ENCODE peak calls at places on chromosomes 2 and 18, in ten cellular contexts. J is esophagus squamous epithelium, B is gastrocnemius medialis, V is heart left ventricle, S is body of pancreas, C is transverse colon, N is right lobe of liver, Z is sigmoid colon, T is ovary, L is prostate gland. Q is an unnamed sample.

GRCh38 chr18:56461151-56461550 is 177.2 kb downstream of the TXNL1 start:
- DNase-seq in V (no peak), J (no peak), T (no peak), N (no peak), L (no peak), C (no peak), B (no peak), Z (no peak), S (no peak), Q (no peak)

GRCh38 chr18:5895886-5896740 is 791 bp upstream of the TMEM200C start:
- DNase-seq in B (no peak), T (peak; percentile 65), N (peak; percentile 39), C (no peak), J (no peak), L (no peak), V (peak; percentile 22), S (peak; percentile 5), Z (peak; percentile 74), Q (peak; percentile 51)

GRCh38 chr2:165952600-165953210 is 871 bp downstream of the TTC21B start:
- DNase-seq in T (no peak), B (no peak), J (no peak), C (no peak), Z (no peak), S (no peak), L (no peak), V (no peak), N (no peak), Q (no peak)

GRCh38 chr2:156320491-156320896 is 12.0 kb downstream of the NR4A2 start:
- DNase-seq in B (no peak), N (peak; percentile 43), S (peak; percentile 64), J (no peak), Z (peak; percentile 67), C (peak; percentile 25), L (no peak), T (peak; percentile 47), V (peak; percentile 64), Q (no peak)

GRCh38 chr2:174338626-174339570 is 4.1 kb downstream of the SP9 start:
- DNase-seq in B (no peak), N (no peak), S (no peak), T (no peak), J (no peak), V (no peak), L (no peak), C (no peak), Z (no peak), Q (no peak)

GRCh38 chr18:63472380-63472779 is 4.4 kb upstream of the SERPINB5 start:
- DNase-seq in J (no peak), T (no peak), L (no peak), Z (no peak), B (no peak), C (peak; percentile 48), N (no peak), S (no peak), V (no peak), Q (no peak)

GRCh38 chr2:101479328-101479727 is 4.4 kb upstream of the RFX8 start:
- DNase-seq in J (no peak), N (no peak), Z (no peak), T (no peak), S (no peak), B (no peak), L (no peak), C (no peak), V (no peak), Q (no peak)

GRCh38 chr2:67658820-67659219 is 261.7 kb downstream of the ETAA1 start:
- DNase-seq in C (no peak), T (no peak), Z (no peak), L (no peak), V (no peak), N (no peak), J (no peak), B (no peak), S (no peak), Q (no peak)

DNA sequence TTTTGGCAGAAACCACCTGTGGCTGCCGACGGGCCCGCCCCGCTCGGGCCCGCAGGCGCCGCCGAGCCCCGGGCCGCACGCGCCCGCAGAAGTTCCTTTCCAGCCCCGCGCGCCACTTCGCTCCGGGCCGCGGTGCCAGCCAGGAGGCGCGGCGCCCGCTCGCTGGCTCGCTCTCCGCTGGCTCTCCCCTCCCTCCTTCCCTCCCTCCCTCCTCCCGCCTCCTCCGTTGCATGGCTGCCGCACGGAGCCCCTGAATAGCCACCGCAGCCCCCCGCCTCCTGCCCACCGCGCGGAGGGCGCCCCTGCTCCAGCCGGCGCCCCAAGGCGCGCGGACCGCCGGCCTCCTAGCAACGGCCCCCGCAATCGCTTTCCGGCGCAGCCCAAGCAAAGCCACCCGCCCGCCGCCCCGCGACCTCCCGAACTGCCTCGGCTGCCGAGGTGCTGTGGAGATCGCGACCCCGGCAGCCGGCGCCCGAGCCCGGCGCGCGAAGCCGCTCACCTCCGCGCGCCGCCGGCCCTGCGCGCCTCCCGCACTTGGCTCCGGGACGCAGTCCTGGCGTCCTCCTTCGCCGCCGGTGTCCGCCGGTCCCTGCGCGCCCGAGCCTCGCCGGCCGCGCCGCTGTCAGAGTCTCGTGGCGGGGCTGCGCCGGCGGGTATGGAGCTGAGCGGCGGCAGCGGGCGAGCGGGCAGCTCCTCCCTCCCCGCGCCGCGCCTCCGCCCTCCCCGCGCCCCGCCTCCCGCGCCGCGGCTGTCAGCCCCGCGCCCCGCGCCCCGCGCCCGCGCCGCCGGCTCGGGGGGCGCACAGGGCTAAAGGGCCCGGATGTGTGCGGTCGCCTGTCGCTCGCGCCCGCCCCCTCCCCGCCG is at the start of gene ZBTB7C:
- DNase-seq in C (peak; percentile 28), B (no peak), T (peak; percentile 45), N (peak; percentile 63), J (no peak), V (peak; percentile 41), L (no peak), S (no peak), Z (no peak), Q (peak; percentile 56)
- TF ChIP-seq POLR2A in C (no peak), B (no peak), T (no peak), N (no peak), J (no peak), V (no peak), L (no peak), S (no peak), Z (no peak), Q (no peak)

GRCh38 chr2:170967553-170967952 is 38.5 kb downstream of the GORASP2 start:
- DNase-seq in L (no peak), S (no peak), J (no peak), B (no peak), Z (no peak), C (no peak), N (no peak), V (no peak), T (no peak), Q (peak; percentile 67)

GRCh38 chr2:170966648-170967396 is 37.8 kb downstream of the GORASP2 start:
- DNase-seq in B (no peak), J (no peak), V (no peak), T (no peak), Z (no peak), S (no peak), L (no peak), N (peak; percentile 46), C (no peak), Q (peak; percentile 48)

GRCh38 chr2:170968205-170969003 is 39.4 kb downstream of the GORASP2 start:
- DNase-seq in L (no peak), T (no peak), Z (no peak), C (no peak), B (no peak), V (no peak), J (no peak), S (no peak), N (no peak), Q (no peak)

GRCh38 chr2:170963386-170963785 is 34.3 kb downstream of the GORASP2 start:
- DNase-seq in B (no peak), L (no peak), Z (no peak), T (no peak), S (no peak), J (no peak), V (no peak), C (no peak), N (no peak), Q (no peak)

GRCh38 chr2:170965446-170966225 is 36.6 kb downstream of the GORASP2 start:
- DNase-seq in S (no peak), T (no peak), L (no peak), V (no peak), Z (no peak), C (no peak), J (no peak), N (no peak), B (no peak), Q (no peak)
- H3K36me3 ChIP-seq in S (peaks cover 20% of the 10 kb centered on the region), T (no peaks in the 10 kb centered on the region), L (peaks cover 6% of the 10 kb centered on the region), V (peaks cover 74% of the 10 kb centered on the region), Z (peaks cover 53% of the 10 kb centered on the region), C (no peaks in the 10 kb centered on the region), J (peaks cover 86% of the 10 kb centered on the region), N (peaks cover 51% of the 10 kb centered on the region), B (peaks cover 3% of the 10 kb centered on the region), Q (no peaks in the 10 kb centered on the region)

DNA sequence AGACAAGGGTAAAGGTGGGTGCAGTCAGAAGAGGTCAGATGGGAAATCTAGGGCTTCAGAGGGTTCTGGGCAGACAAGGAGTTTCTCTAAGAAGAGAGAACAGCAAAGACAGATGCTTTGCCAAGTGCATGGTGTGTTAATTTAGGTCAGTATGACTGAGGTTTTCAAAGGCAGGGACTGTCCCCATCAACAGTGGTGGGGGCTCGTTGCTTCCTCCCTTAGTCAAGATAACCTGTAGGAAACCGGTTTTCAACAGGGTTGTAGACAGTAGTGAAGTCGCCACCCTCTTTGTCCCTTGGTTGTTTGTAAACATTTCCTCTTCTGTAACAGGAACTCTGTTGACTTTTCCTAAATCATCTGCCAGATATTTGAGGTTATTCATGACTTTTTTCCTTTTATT is 11.6 kb downstream of the RAB12 start:
- DNase-seq in L (no peak), N (no peak), J (no peak), T (no peak), C (no peak), S (no peak), Z (no peak), V (no peak), B (no peak), Q (no peak)
- H3K27ac ChIP-seq in L (no peak overlapping the region), N (no peak overlapping the region), J (no peak overlapping the region), T (no peak overlapping the region), C (no peak overlapping the region), S (no peak overlapping the region), Z (no peak overlapping the region), V (no peak overlapping the region), B (peak overlapping the region; percentile 87), Q (no peak overlapping the region)

GRCh38 chr2:179470102-179470501 is 205.5 kb upstream of the SESTD1 start:
- DNase-seq in S (no peak), C (no peak), V (no peak), B (no peak), N (no peak), J (no peak), L (no peak), Z (no peak), T (no peak), Q (no peak)

GRCh38 chr2:179471012-179471411 is 206.4 kb upstream of the SESTD1 start:
- DNase-seq in Z (no peak), B (no peak), T (no peak), N (no peak), S (no peak), C (no peak), L (no peak), V (no peak), J (no peak), Q (no peak)

GRCh38 chr2:179467927-179468326 is 203.3 kb upstream of the SESTD1 start:
- DNase-seq in B (no peak), S (no peak), J (no peak), L (no peak), N (no peak), Z (no peak), T (no peak), C (no peak), V (no peak), Q (no peak)

GRCh38 chr2:179461367-179461886 is 196.8 kb upstream of the SESTD1 start:
- DNase-seq in S (no peak), J (no peak), T (no peak), N (no peak), C (no peak), Z (no peak), V (no peak), B (no peak), L (no peak), Q (no peak)

DNA sequence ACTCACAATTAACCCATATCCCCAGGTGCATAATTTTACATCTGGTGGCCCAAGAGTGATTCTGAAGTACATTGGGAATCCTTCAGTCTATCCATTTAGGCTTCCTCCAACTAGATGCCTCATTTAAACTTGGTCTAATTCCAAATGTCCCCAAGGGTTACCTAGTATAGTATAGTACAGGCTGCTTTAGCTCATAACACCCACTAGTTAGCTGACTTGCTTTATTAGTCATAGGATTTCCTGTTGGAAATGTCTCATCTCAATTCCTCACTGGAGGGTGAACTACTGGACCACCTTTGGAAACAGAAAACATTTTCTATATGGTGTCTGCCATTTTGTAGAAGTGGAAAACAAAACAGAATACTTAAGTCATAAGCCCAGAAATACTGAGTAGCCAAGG is 202.5 kb upstream of the SESTD1 start:
- DNase-seq in S (no peak), N (no peak), V (no peak), B (no peak), J (no peak), L (no peak), Z (no peak), C (no peak), T (no peak), Q (no peak)
- TF ChIP-seq POLR2A in S (no peak), N (no peak), V (no peak), B (no peak), J (no peak), L (no peak), Z (no peak), C (no peak), T (no peak), Q (no peak)